ENCODE peak calls at places on chromosome 6, in nine cellular contexts. One of them, this sample, is unnamed.

GRCh38 chr6:166771701-166772100 is 144.7 kb upstream of the RPS6KA2 start:
- DNase-seq in choroid plexus epithelial cell: no peak
- DNase-seq in fibroblast of mammary gland: no peak
- DNase-seq in Calu3: no peak
- DNase-seq in mucosa of descending colon: no peak
- DNase-seq in GM06990: no peak
- DNase-seq in activated B cell treated with CpG ODN at 0.5 μM for 24 hours: no peak
- DNase-seq in fibroblast of the aortic adventitia: no peak
- DNase-seq in PC-3: no peak
- DNase-seq in this sample: no peak

GRCh38 chr6:44416103-44416502 is 28.6 kb downstream of the CDC5L start:
- DNase-seq in Calu3: peak
- DNase-seq in GM06990: no peak
- DNase-seq in activated B cell treated with CpG ODN at 0.5 μM for 24 hours: no peak
- DNase-seq in fibroblast of mammary gland: peak
- DNase-seq in mucosa of descending colon: no peak
- DNase-seq in PC-3: peak
- DNase-seq in choroid plexus epithelial cell: peak
- DNase-seq in fibroblast of the aortic adventitia: peak
- DNase-seq in this sample: peak

GRCh38 chr6:52595796-52596130 is 18.9 kb upstream of the TRAM2 start:
- DNase-seq in mucosa of descending colon: no peak
- DNase-seq in choroid plexus epithelial cell: no peak
- DNase-seq in activated B cell treated with CpG ODN at 0.5 μM for 24 hours: no peak
- DNase-seq in GM06990: peak
- DNase-seq in PC-3: no peak
- DNase-seq in fibroblast of mammary gland: peak
- DNase-seq in Calu3: no peak
- DNase-seq in fibroblast of the aortic adventitia: no peak
- DNase-seq in this sample: no peak

GRCh38 chr6:15796844-15797243 is 134.0 kb upstream of the DTNBP1 start:
- DNase-seq in fibroblast of mammary gland: no peak
- DNase-seq in GM06990: no peak
- DNase-seq in activated B cell treated with CpG ODN at 0.5 μM for 24 hours: no peak
- DNase-seq in PC-3: peak
- DNase-seq in fibroblast of the aortic adventitia: no peak
- DNase-seq in mucosa of descending colon: no peak
- DNase-seq in Calu3: no peak
- DNase-seq in choroid plexus epithelial cell: no peak
- DNase-seq in this sample: peak

GRCh38 chr6:16760536-16761468 is at the start of gene ATXN1:
- DNase-seq in Calu3: peak
- DNase-seq in choroid plexus epithelial cell: peak
- DNase-seq in fibroblast of mammary gland: peak
- DNase-seq in GM06990: no peak
- DNase-seq in mucosa of descending colon: peak
- DNase-seq in activated B cell treated with CpG ODN at 0.5 μM for 24 hours: peak
- DNase-seq in PC-3: peak
- DNase-seq in fibroblast of the aortic adventitia: no peak
- DNase-seq in this sample: peak

GRCh38 chr6:16657768-16658167 is 103.5 kb downstream of the ATXN1 start:
- DNase-seq in choroid plexus epithelial cell: no peak
- DNase-seq in GM06990: peak
- DNase-seq in PC-3: no peak
- DNase-seq in fibroblast of mammary gland: no peak
- DNase-seq in Calu3: no peak
- DNase-seq in mucosa of descending colon: no peak
- DNase-seq in activated B cell treated with CpG ODN at 0.5 μM for 24 hours: no peak
- DNase-seq in fibroblast of the aortic adventitia: no peak
- DNase-seq in this sample: no peak

GRCh38 chr6:151757506-151757955 is 50.0 kb upstream of the ESR1 start:
- DNase-seq in activated B cell treated with CpG ODN at 0.5 μM for 24 hours: no peak
- DNase-seq in PC-3: no peak
- DNase-seq in Calu3: no peak
- DNase-seq in fibroblast of mammary gland: no peak
- DNase-seq in choroid plexus epithelial cell: no peak
- DNase-seq in fibroblast of the aortic adventitia: no peak
- DNase-seq in mucosa of descending colon: no peak
- DNase-seq in GM06990: peak
- DNase-seq in this sample: no peak

GRCh38 chr6:36968266-36968977 is 13.9 kb downstream of the PI16 start:
- DNase-seq in PC-3: no peak
- DNase-seq in mucosa of descending colon: no peak
- DNase-seq in activated B cell treated with CpG ODN at 0.5 μM for 24 hours: no peak
- DNase-seq in fibroblast of mammary gland: peak
- DNase-seq in GM06990: no peak
- DNase-seq in Calu3: no peak
- DNase-seq in choroid plexus epithelial cell: peak
- DNase-seq in fibroblast of the aortic adventitia: peak
- DNase-seq in this sample: peak

GRCh38 chr6:75494290-75494689 is 690 bp upstream of the FILIP1 start:
- DNase-seq in Calu3: no peak
- DNase-seq in choroid plexus epithelial cell: no peak
- DNase-seq in PC-3: no peak
- DNase-seq in GM06990: no peak
- DNase-seq in mucosa of descending colon: no peak
- DNase-seq in fibroblast of the aortic adventitia: no peak
- DNase-seq in fibroblast of mammary gland: no peak
- DNase-seq in activated B cell treated with CpG ODN at 0.5 μM for 24 hours: no peak
- DNase-seq in this sample: no peak

GRCh38 chr6:84764332-84765049 is at the start of gene TBX18:
- DNase-seq in fibroblast of the aortic adventitia: peak
- DNase-seq in activated B cell treated with CpG ODN at 0.5 μM for 24 hours: no peak
- DNase-seq in Calu3: peak
- DNase-seq in PC-3: no peak
- DNase-seq in mucosa of descending colon: peak
- DNase-seq in choroid plexus epithelial cell: peak
- DNase-seq in fibroblast of mammary gland: peak
- DNase-seq in GM06990: no peak
- DNase-seq in this sample: no peak

GRCh38 chr6:151807513-151808330 is at the start of gene ESR1:
- DNase-seq in choroid plexus epithelial cell: peak
- DNase-seq in mucosa of descending colon: peak
- DNase-seq in fibroblast of mammary gland: peak
- DNase-seq in PC-3: peak
- DNase-seq in Calu3: no peak
- DNase-seq in GM06990: peak
- DNase-seq in fibroblast of the aortic adventitia: peak
- DNase-seq in activated B cell treated with CpG ODN at 0.5 μM for 24 hours: peak
- DNase-seq in this sample: no peak

GRCh38 chr6:31663961-31664789 is 622 bp downstream of the GPANK1 start:
- DNase-seq in GM06990: no peak
- DNase-seq in activated B cell treated with CpG ODN at 0.5 μM for 24 hours: no peak
- DNase-seq in fibroblast of the aortic adventitia: peak
- DNase-seq in fibroblast of mammary gland: peak
- DNase-seq in choroid plexus epithelial cell: peak
- DNase-seq in PC-3: peak
- DNase-seq in Calu3: no peak
- DNase-seq in mucosa of descending colon: no peak
- DNase-seq in this sample: peak

GRCh38 chr6:78615430-78615904 is 251.9 kb upstream of the IRAK1BP1 start:
- DNase-seq in activated B cell treated with CpG ODN at 0.5 μM for 24 hours: no peak
- DNase-seq in PC-3: peak
- DNase-seq in Calu3: no peak
- DNase-seq in mucosa of descending colon: no peak
- DNase-seq in fibroblast of mammary gland: peak
- DNase-seq in GM06990: no peak
- DNase-seq in fibroblast of the aortic adventitia: no peak
- DNase-seq in choroid plexus epithelial cell: peak
- DNase-seq in this sample: no peak

DNA sequence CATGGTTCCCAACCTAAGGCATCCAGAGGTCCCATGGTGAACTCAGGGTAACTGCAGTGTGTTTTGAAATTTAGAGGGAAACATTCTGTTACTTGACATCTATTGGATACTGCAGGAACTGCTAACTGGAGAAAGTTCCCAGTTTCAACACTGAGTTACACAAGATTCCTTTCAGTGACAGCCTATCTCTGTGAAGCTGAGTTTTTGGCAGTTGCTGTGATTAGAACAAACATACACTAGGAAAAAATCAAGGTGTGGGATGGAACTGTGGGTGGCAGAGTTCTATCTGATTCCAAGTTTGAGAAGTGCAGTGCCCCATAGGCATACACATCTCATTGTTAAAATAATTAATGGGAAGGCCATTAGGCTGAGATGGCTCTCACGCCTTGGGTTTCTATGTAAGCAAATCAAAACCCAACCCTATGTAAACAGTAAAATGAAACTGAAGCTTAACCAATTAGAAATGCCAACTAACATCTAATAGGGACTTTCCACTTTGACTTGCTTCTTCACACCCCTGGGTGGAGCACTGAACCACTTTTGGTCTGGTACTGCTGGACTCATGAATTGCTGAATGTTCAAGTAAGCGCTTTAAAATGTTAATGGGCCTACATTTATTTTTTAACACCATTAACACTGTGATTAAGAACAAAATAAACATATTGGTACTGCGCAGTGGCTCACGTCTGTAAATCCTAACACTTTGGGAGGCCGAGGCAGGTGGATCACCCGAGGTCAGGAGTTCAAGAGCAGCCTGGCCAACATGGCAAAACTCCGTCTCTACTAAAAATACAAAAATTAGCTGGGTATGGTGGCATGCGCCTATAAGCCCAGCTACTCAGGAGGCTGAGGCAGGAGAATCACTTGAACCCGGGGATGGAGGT is 55.2 kb upstream of the TBC1D7 start:
- DNase-seq in fibroblast of the aortic adventitia: peak
- DNase-seq in mucosa of descending colon: no peak
- DNase-seq in choroid plexus epithelial cell: peak
- DNase-seq in Calu3: peak
- DNase-seq in GM06990: peak
- DNase-seq in fibroblast of mammary gland: peak
- DNase-seq in activated B cell treated with CpG ODN at 0.5 μM for 24 hours: no peak
- DNase-seq in PC-3: peak
- DNase-seq in this sample: peak
- TF ChIP-seq CTCF in fibroblast of the aortic adventitia: peak
- TF ChIP-seq CTCF in mucosa of descending colon: no peak
- TF ChIP-seq CTCF in choroid plexus epithelial cell: peak
- TF ChIP-seq CTCF in Calu3: no peak
- TF ChIP-seq CTCF in GM06990: peak
- TF ChIP-seq CTCF in fibroblast of mammary gland: no peak
- TF ChIP-seq CTCF in activated B cell treated with CpG ODN at 0.5 μM for 24 hours: no peak
- TF ChIP-seq CTCF in PC-3: peak
- TF ChIP-seq CTCF in this sample: peak

DNA sequence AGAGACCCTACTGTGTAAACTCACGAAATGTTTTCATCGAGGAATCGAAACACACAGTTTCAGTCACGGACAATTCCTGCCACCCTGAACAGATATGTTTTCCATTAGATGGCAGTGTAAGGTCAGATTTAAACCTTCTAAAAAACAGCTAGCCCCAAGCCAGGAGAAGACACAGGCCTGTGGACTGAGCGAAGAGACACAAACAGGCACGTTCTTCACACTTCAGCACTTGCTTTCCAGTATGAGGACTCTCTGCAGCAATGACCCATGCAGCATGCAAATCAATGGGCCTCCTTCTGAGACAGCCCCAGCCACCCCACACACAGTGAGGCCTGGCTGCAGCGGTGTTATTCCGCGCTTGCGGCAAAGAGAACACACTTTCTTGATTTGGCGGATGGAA is 31.9 kb downstream of the HUS1B start:
- DNase-seq in GM06990: no peak
- DNase-seq in Calu3: no peak
- DNase-seq in mucosa of descending colon: no peak
- DNase-seq in activated B cell treated with CpG ODN at 0.5 μM for 24 hours: no peak
- DNase-seq in fibroblast of mammary gland: peak
- DNase-seq in choroid plexus epithelial cell: peak
- DNase-seq in PC-3: peak
- DNase-seq in fibroblast of the aortic adventitia: peak
- DNase-seq in this sample: peak
- TF ChIP-seq CTCF in GM06990: no peak
- TF ChIP-seq CTCF in Calu3: no peak
- TF ChIP-seq CTCF in mucosa of descending colon: no peak
- TF ChIP-seq CTCF in activated B cell treated with CpG ODN at 0.5 μM for 24 hours: no peak
- TF ChIP-seq CTCF in fibroblast of mammary gland: no peak
- TF ChIP-seq CTCF in choroid plexus epithelial cell: peak
- TF ChIP-seq CTCF in PC-3: peak
- TF ChIP-seq CTCF in fibroblast of the aortic adventitia: peak
- TF ChIP-seq CTCF in this sample: no peak

GRCh38 chr6:88725111-88725711 is 238.2 kb downstream of the RNGTT start:
- DNase-seq in fibroblast of mammary gland: peak
- DNase-seq in PC-3: no peak
- DNase-seq in choroid plexus epithelial cell: peak
- DNase-seq in fibroblast of the aortic adventitia: peak
- DNase-seq in mucosa of descending colon: no peak
- DNase-seq in GM06990: no peak
- DNase-seq in activated B cell treated with CpG ODN at 0.5 μM for 24 hours: no peak
- DNase-seq in Calu3: no peak
- DNase-seq in this sample: no peak
- TF ChIP-seq CTCF in fibroblast of mammary gland: peak
- TF ChIP-seq CTCF in PC-3: peak
- TF ChIP-seq CTCF in choroid plexus epithelial cell: peak
- TF ChIP-seq CTCF in fibroblast of the aortic adventitia: peak
- TF ChIP-seq CTCF in mucosa of descending colon: no peak
- TF ChIP-seq CTCF in GM06990: peak
- TF ChIP-seq CTCF in activated B cell treated with CpG ODN at 0.5 μM for 24 hours: no peak
- TF ChIP-seq CTCF in Calu3: no peak
- TF ChIP-seq CTCF in this sample: no peak

GRCh38 chr6:727796-728195 is 34.9 kb upstream of the EXOC2 start:
- DNase-seq in choroid plexus epithelial cell: no peak
- DNase-seq in GM06990: no peak
- DNase-seq in mucosa of descending colon: no peak
- DNase-seq in Calu3: no peak
- DNase-seq in fibroblast of mammary gland: no peak
- DNase-seq in fibroblast of the aortic adventitia: no peak
- DNase-seq in activated B cell treated with CpG ODN at 0.5 μM for 24 hours: no peak
- DNase-seq in PC-3: no peak
- DNase-seq in this sample: no peak

GRCh38 chr6:718345-718744 is 25.4 kb upstream of the EXOC2 start:
- DNase-seq in Calu3: no peak
- DNase-seq in GM06990: no peak
- DNase-seq in mucosa of descending colon: no peak
- DNase-seq in fibroblast of the aortic adventitia: no peak
- DNase-seq in choroid plexus epithelial cell: no peak
- DNase-seq in fibroblast of mammary gland: no peak
- DNase-seq in PC-3: no peak
- DNase-seq in activated B cell treated with CpG ODN at 0.5 μM for 24 hours: no peak
- DNase-seq in this sample: no peak

GRCh38 chr6:722077-722524 is 29.2 kb upstream of the EXOC2 start:
- DNase-seq in fibroblast of the aortic adventitia: peak
- DNase-seq in PC-3: peak
- DNase-seq in activated B cell treated with CpG ODN at 0.5 μM for 24 hours: peak
- DNase-seq in Calu3: peak
- DNase-seq in choroid plexus epithelial cell: peak
- DNase-seq in GM06990: peak
- DNase-seq in mucosa of descending colon: peak
- DNase-seq in fibroblast of mammary gland: peak
- DNase-seq in this sample: peak

GRCh38 chr6:722608-723007 is 29.7 kb upstream of the EXOC2 start:
- DNase-seq in PC-3: no peak
- DNase-seq in activated B cell treated with CpG ODN at 0.5 μM for 24 hours: no peak
- DNase-seq in choroid plexus epithelial cell: peak
- DNase-seq in Calu3: no peak
- DNase-seq in fibroblast of mammary gland: peak
- DNase-seq in mucosa of descending colon: no peak
- DNase-seq in GM06990: no peak
- DNase-seq in fibroblast of the aortic adventitia: peak
- DNase-seq in this sample: no peak

DNA sequence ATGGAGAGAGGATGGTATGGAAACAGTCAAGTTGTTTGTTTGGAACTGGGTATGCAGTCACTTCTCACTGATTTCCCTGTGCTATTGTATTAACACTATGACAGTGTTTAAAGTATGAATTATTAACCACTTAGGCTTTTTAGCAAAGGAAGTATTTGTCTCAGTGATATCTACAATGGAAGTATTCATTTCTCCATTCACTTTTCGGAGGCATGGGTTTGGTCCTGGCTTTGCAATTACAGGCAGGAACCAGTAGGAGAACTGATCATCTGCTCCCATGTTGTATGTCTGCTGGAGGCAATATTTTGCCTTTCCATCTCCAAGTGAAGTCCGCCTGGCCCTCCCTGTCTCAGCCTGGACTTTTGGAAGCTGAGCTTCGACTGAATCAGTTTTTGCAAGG is 30.6 kb upstream of the EXOC2 start:
- DNase-seq in GM06990: no peak
- DNase-seq in Calu3: no peak
- DNase-seq in activated B cell treated with CpG ODN at 0.5 μM for 24 hours: no peak
- DNase-seq in fibroblast of mammary gland: no peak
- DNase-seq in choroid plexus epithelial cell: peak
- DNase-seq in PC-3: no peak
- DNase-seq in fibroblast of the aortic adventitia: no peak
- DNase-seq in mucosa of descending colon: no peak
- DNase-seq in this sample: no peak
- TF ChIP-seq CTCF in GM06990: no peak
- TF ChIP-seq CTCF in Calu3: no peak
- TF ChIP-seq CTCF in activated B cell treated with CpG ODN at 0.5 μM for 24 hours: no peak
- TF ChIP-seq CTCF in fibroblast of mammary gland: peak
- TF ChIP-seq CTCF in choroid plexus epithelial cell: peak
- TF ChIP-seq CTCF in PC-3: peak
- TF ChIP-seq CTCF in fibroblast of the aortic adventitia: peak
- TF ChIP-seq CTCF in mucosa of descending colon: no peak
- TF ChIP-seq CTCF in this sample: no peak

This sample was measured in MCF 10A.